ENCODE peak calls at places on chromosomes 11 and 22, in six cellular contexts. A, K, L, C, I and Y are unnamed samples.
A peak's percentile ranks its signal among the peaks of the same experiment; 100 is the strongest.

GRCh38 chr11:110093407-110094297 is 460 bp downstream of the ZC3H12C start:
- DNase-seq in A (peak; percentile 60), K (no peak), L (peak; percentile 78), C (peak; percentile 78), I (no peak), Y (peak; percentile 44)

GRCh38 chr22:35205956-35206355 is 51.3 kb upstream of the HMGXB4 start:
- DNase-seq in A (peak; percentile 2), K (no peak), L (no peak), C (no peak), I (no peak), Y (no peak)

GRCh38 chr11:134545521-134545920 is 133.5 kb upstream of the B3GAT1 start:
- DNase-seq in A (no peak), K (no peak), L (no peak), C (no peak), I (no peak), Y (peak; percentile 2)

GRCh38 chr11:75337195-75337654 is 14.2 kb downstream of the ARRB1 start:
- DNase-seq in A (peak; percentile 72), K (no peak), L (no peak), C (no peak), I (no peak), Y (no peak)

GRCh38 chr22:36367479-36367878 is 20.3 kb downstream of the MYH9 start:
- DNase-seq in A (no peak), K (no peak), L (no peak), C (no peak), I (no peak), Y (no peak)

GRCh38 chr22:25366408-25366807 is 147.0 kb downstream of the CRYBB2 start:
- DNase-seq in A (no peak), K (no peak), L (no peak), C (no peak), I (no peak), Y (no peak)

GRCh38 chr11:130037881-130038601 is 31.7 kb upstream of the APLP2 start:
- DNase-seq in A (peak; percentile 55), K (no peak), L (no peak), C (no peak), I (no peak), Y (no peak)

GRCh38 chr22:37232140-37232998 is 11.7 kb downstream of the RAC2 start:
- DNase-seq in A (no peak), K (no peak), L (no peak), C (no peak), I (no peak), Y (no peak)

GRCh38 chr11:17742019-17742418 is 7.4 kb downstream of the KCNC1 start:
- DNase-seq in A (no peak), K (no peak), L (peak; percentile 28), C (no peak), I (no peak), Y (no peak)

GRCh38 chr11:13668102-13668956 is at the start of gene FAR1:
- DNase-seq in A (peak; percentile 99), K (peak; percentile 92), L (peak; percentile 99), C (peak; percentile 99), I (peak; percentile 96), Y (peak; percentile 96)

GRCh38 chr11:58525037-58525614 is 17.2 kb upstream of the OR5B21 start:
- DNase-seq in A (no peak), K (peak; percentile 2), L (no peak), C (no peak), I (no peak), Y (peak; percentile 65)

GRCh38 chr22:20013382-20013871 is 3.2 kb downstream of the ARVCF start:
- DNase-seq in A (no peak), K (no peak), L (peak; percentile 79), C (no peak), I (no peak), Y (peak; percentile 81)

GRCh38 chr22:41661088-41661487 is 27.6 kb downstream of the SNU13 start:
- DNase-seq in A (no peak), K (no peak), L (no peak), C (no peak), I (no peak), Y (no peak)

GRCh38 chr11:126111458-126112116 is 48.9 kb upstream of the CDON start:
- DNase-seq in A (no peak), K (no peak), L (no peak), C (no peak), I (no peak), Y (no peak)

GRCh38 chr11:97729546-97730272 is 1291.0 kb upstream of the CNTN5 start:
- DNase-seq in A (no peak), K (no peak), L (no peak), C (no peak), I (no peak), Y (no peak)

GRCh38 chr11:7486731-7487130 is 1.4 kb downstream of the OLFML1 start:
- DNase-seq in A (no peak), K (no peak), L (no peak), C (no peak), I (no peak), Y (no peak)

GRCh38 chr11:121533556-121534050 is 80.8 kb upstream of the SORL1-AS1 start:
- DNase-seq in A (no peak), K (no peak), L (no peak), C (no peak), I (no peak), Y (no peak)

GRCh38 chr22:36398602-36399472 is 11.1 kb upstream of the MYH9 start:
- DNase-seq in A (no peak), K (no peak), L (no peak), C (no peak), I (no peak), Y (no peak)

GRCh38 chr11:76962583-76963416 is 71.4 kb upstream of the B3GNT6 start:
- DNase-seq in A (no peak), K (no peak), L (no peak), C (no peak), I (no peak), Y (peak; percentile 54)

GRCh38 chr11:120068114-120068573 is 69.8 kb downstream of the TRIM29 start:
- DNase-seq in A (no peak), K (no peak), L (no peak), C (no peak), I (peak; percentile 24), Y (peak; percentile 69)

GRCh38 chr11:122893131-122893530 is 10.6 kb downstream of the JHY start:
- DNase-seq in A (no peak), K (no peak), L (no peak), C (no peak), I (no peak), Y (no peak)

GRCh38 chr22:49618689-49618953 is 209.1 kb downstream of the BRD1 start:
- DNase-seq in A (no peak), K (no peak), L (peak; percentile 30), C (no peak), I (no peak), Y (no peak)

GRCh38 chr11:112541140-112541901 is 280.7 kb upstream of the PLET1 start:
- DNase-seq in A (no peak), K (no peak), L (no peak), C (no peak), I (no peak), Y (no peak)

GRCh38 chr11:110147965-110148709 is 54.9 kb downstream of the ZC3H12C start:
- DNase-seq in A (peak; percentile 25), K (no peak), L (no peak), C (no peak), I (no peak), Y (no peak)

GRCh38 chr22:19579880-19580279 is 55.7 kb upstream of the CLDN5 start:
- DNase-seq in A (no peak), K (no peak), L (no peak), C (no peak), I (no peak), Y (peak; percentile 61)

GRCh38 chr22:26681395-26681821 is 24.0 kb downstream of the MIAT start:
- DNase-seq in A (no peak), K (no peak), L (no peak), C (no peak), I (no peak), Y (no peak)

DNA sequence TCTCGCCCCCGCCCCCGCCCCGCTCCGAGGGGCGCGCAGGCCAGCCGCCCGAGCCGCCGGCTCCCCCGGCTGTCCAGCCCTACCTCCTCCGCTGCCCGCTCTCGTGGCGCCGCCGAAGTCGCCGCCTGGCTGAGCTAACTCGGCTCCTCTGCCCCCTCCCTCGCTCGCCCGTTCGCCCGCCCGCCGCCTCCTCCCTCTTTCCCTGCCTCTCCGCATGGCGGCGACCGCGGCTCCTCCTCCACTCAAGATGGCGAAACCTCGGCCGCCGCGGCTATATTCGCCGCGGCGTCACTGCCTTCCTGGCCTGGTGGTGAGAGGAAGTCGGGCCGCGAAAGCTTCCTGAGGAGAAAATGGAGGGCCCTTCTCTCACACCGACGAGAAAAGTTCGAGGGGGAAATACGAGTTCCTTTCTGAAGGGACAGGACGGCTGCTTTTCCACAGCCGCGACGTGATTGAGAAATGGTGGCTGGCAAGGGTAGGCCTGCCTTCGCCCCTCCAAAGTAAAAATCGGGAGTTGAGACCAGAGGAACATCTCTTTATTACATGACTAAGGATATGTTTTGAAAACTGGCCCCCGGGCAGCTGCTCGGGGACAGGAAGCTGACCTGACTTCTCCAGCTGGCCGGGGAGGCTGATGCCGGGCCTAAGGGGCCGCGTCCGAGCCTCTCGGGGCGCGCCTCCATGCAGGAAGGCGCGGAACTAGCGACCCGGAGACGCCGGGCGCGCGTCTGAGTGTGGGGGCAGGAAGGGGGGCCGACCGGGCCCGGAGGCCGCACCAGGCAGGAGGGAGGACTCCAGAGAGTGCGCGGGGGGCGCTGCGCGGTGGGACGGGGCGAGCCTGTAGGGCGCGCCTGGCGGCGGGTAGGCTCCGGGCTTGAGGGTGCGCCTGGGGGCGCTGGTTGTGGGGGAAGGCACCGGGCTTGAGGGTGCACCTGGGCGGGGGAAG is at the start of gene DDX6:
- DNase-seq in A (peak; percentile 85), K (peak; percentile 89), L (peak; percentile 92), C (peak; percentile 95), I (no peak), Y (peak; percentile 91)
- TF ChIP-seq CTCF in A (no peak), K (no peak), L (peak; percentile 48), C (no peak), I (peak; percentile 33), Y (peak; percentile 46)

GRCh38 chr11:124760205-124760652 is 1.9 kb downstream of the ESAM start:
- DNase-seq in A (no peak), K (no peak), L (no peak), C (no peak), I (no peak), Y (peak; percentile 58)

GRCh38 chr11:124756753-124757227 is 4.7 kb upstream of the VSIG2 start:
- DNase-seq in A (no peak), K (no peak), L (no peak), C (no peak), I (no peak), Y (no peak)

GRCh38 chr11:124757320-124757719 is 4.8 kb downstream of the ESAM start:
- DNase-seq in A (no peak), K (no peak), L (no peak), C (no peak), I (no peak), Y (no peak)

GRCh38 chr11:124759268-124760204 is 2.6 kb downstream of the ESAM start:
- DNase-seq in A (no peak), K (no peak), L (no peak), C (no peak), I (no peak), Y (peak; percentile 45)

GRCh38 chr11:124758355-124759267 is 3.5 kb downstream of the ESAM start:
- DNase-seq in A (peak; percentile 41), K (peak; percentile 54), L (peak; percentile 84), C (no peak), I (no peak), Y (peak; percentile 82)
- TF ChIP-seq CTCF in A (peak; percentile 34), K (peak; percentile 78), L (peak; percentile 70), C (peak; percentile 82), I (peak; percentile 75), Y (peak; percentile 56)

GRCh38 chr11:46826310-46827044 is 19.6 kb downstream of the CKAP5 start:
- DNase-seq in A (peak; percentile 70), K (peak; percentile 47), L (peak; percentile 91), C (peak; percentile 81), I (peak; percentile 33), Y (peak; percentile 82)
- TF ChIP-seq CTCF in A (no peak), K (no peak), L (peak; percentile 41), C (peak; percentile 32), I (no peak), Y (no peak)

GRCh38 chr11:1763796-1764661 is at the start of gene CTSD:
- DNase-seq in A (peak; percentile 76), K (peak; percentile 85), L (peak; percentile 95), C (peak; percentile 92), I (no peak), Y (peak; percentile 99)
- TF ChIP-seq CTCF in A (no peak), K (no peak), L (no peak), C (peak; percentile 20), I (no peak), Y (no peak)